ENCODE peak calls at places on chromosomes 5 and 9, in four cellular contexts. H is ecto neural progenitor cell, C is GOT3, U is endothelial cell. R is an unnamed sample.

GRCh38 chr9:114482602-114483001 is 22.7 kb downstream of the WHRN start:
- DNase-seq in H (no peak), C (no peak), U (no peak), R (no peak)

GRCh38 chr9:89844075-89844474 is 239.3 kb downstream of the GADD45G start:
- DNase-seq in H (no peak), C (no peak), U (no peak), R (no peak)

GRCh38 chr5:33049845-33050244 is 338.7 kb downstream of the NPR3 start:
- DNase-seq in H (no peak), C (peak), U (no peak), R (no peak)

GRCh38 chr9:91727316-91727861 is 222.6 kb downstream of the ROR2 start:
- DNase-seq in H (peak), C (no peak), U (peak), R (no peak)

GRCh38 chr5:168879929-168880328 is 300.8 kb upstream of the PANK3 start:
- DNase-seq in H (no peak), C (no peak), U (no peak), R (no peak)

GRCh38 chr5:133245191-133246052 is 193.6 kb downstream of the HSPA4 start:
- DNase-seq in H (no peak), C (peak), U (no peak), R (no peak)

GRCh38 chr5:107486489-107486888 is 184.2 kb downstream of the EFNA5 start:
- DNase-seq in H (no peak), C (no peak), U (no peak), R (no peak)

GRCh38 chr5:175718401-175719108 is 60.7 kb downstream of the HRH2 start:
- DNase-seq in H (no peak), C (no peak), U (peak), R (no peak)

GRCh38 chr5:128708841-128709240 is 170.8 kb upstream of the FBN2 start:
- DNase-seq in H (no peak), C (no peak), U (no peak), R (no peak)

GRCh38 chr5:10762178-10762775 is 1.2 kb upstream of the DAP start:
- DNase-seq in H (no peak), C (no peak), U (no peak), R (no peak)

GRCh38 chr5:90022711-90023053 is 386.9 kb downstream of the CETN3 start:
- DNase-seq in H (no peak), C (no peak), U (no peak), R (no peak)

GRCh38 chr5:148342371-148343048 is 7.2 kb downstream of the SPINK9 start:
- DNase-seq in H (no peak), C (no peak), U (no peak), R (no peak)

GRCh38 chr9:9820411-9820810 is 792.4 kb downstream of the PTPRD start:
- DNase-seq in H (no peak), C (no peak), U (no peak), R (no peak)

GRCh38 chr5:35420200-35420599 is 189.9 kb upstream of the PRLR start:
- DNase-seq in H (no peak), C (no peak), U (no peak), R (no peak)

GRCh38 chr9:112380102-112380581 is at the start of gene HSDL2:
- DNase-seq in H (no peak), C (no peak), U (no peak), R (no peak)

GRCh38 chr9:136197372-136197875 is 7.5 kb downstream of the LHX3 start:
- DNase-seq in H (no peak), C (no peak), U (no peak), R (no peak)